ENCODE peak calls at places on chromosomes 5 and 9, in nine cellular contexts. One of them, this sample, is unnamed.

GRCh38 chr5:43251754-43252153 is 59.7 kb downstream of the NIM1K start:
- DNase-seq in AG10803: no peak
- DNase-seq in prostate gland: no peak
- DNase-seq in WTC11: no peak
- DNase-seq in AG09319: no peak
- DNase-seq in AG04449: no peak
- DNase-seq in omental fat pad: no peak
- DNase-seq in A549: no peak
- DNase-seq in WERI-Rb-1: no peak
- DNase-seq in this sample: no peak

GRCh38 chr5:130550553-130550940 is 614.5 kb downstream of the HINT1 start:
- DNase-seq in AG09319: no peak
- DNase-seq in AG10803: no peak
- DNase-seq in AG04449: no peak
- DNase-seq in A549: no peak
- DNase-seq in omental fat pad: no peak
- DNase-seq in WERI-Rb-1: no peak
- DNase-seq in prostate gland: no peak
- DNase-seq in WTC11: no peak
- DNase-seq in this sample: no peak

GRCh38 chr9:93091453-93092081 is 4.5 kb upstream of the CARD19 start:
- DNase-seq in prostate gland: no peak
- DNase-seq in WERI-Rb-1: no peak
- DNase-seq in AG09319: no peak
- DNase-seq in AG10803: peak
- DNase-seq in A549: peak
- DNase-seq in omental fat pad: no peak
- DNase-seq in WTC11: no peak
- DNase-seq in AG04449: peak
- DNase-seq in this sample: peak

GRCh38 chr9:123616707-123617106 is 260.7 kb downstream of the CRB2 start:
- DNase-seq in WTC11: no peak
- DNase-seq in A549: no peak
- DNase-seq in omental fat pad: no peak
- DNase-seq in WERI-Rb-1: no peak
- DNase-seq in AG09319: no peak
- DNase-seq in AG04449: no peak
- DNase-seq in AG10803: no peak
- DNase-seq in prostate gland: no peak
- DNase-seq in this sample: no peak

GRCh38 chr9:4424891-4425290 is 65.4 kb upstream of the SLC1A1 start:
- DNase-seq in A549: no peak
- DNase-seq in WERI-Rb-1: no peak
- DNase-seq in AG10803: no peak
- DNase-seq in WTC11: no peak
- DNase-seq in AG04449: no peak
- DNase-seq in prostate gland: no peak
- DNase-seq in omental fat pad: no peak
- DNase-seq in AG09319: no peak
- DNase-seq in this sample: no peak

GRCh38 chr9:72628191-72628590 is 106.8 kb downstream of the TMC1 start:
- DNase-seq in AG04449: no peak
- DNase-seq in WTC11: no peak
- DNase-seq in WERI-Rb-1: no peak
- DNase-seq in AG09319: no peak
- DNase-seq in A549: no peak
- DNase-seq in prostate gland: no peak
- DNase-seq in AG10803: peak
- DNase-seq in omental fat pad: no peak
- DNase-seq in this sample: no peak

GRCh38 chr5:61051267-61051666 is 106.3 kb downstream of the NDUFAF2 start:
- DNase-seq in WTC11: no peak
- DNase-seq in prostate gland: no peak
- DNase-seq in WERI-Rb-1: no peak
- DNase-seq in A549: no peak
- DNase-seq in AG09319: no peak
- DNase-seq in AG10803: peak
- DNase-seq in AG04449: no peak
- DNase-seq in omental fat pad: no peak
- DNase-seq in this sample: no peak

GRCh38 chr5:5207832-5208231 is 67.7 kb downstream of the ADAMTS16 start:
- DNase-seq in AG10803: no peak
- DNase-seq in WERI-Rb-1: no peak
- DNase-seq in AG04449: no peak
- DNase-seq in WTC11: no peak
- DNase-seq in prostate gland: no peak
- DNase-seq in A549: no peak
- DNase-seq in omental fat pad: no peak
- DNase-seq in AG09319: no peak
- DNase-seq in this sample: no peak

GRCh38 chr5:97998946-97999345 is 774.5 kb upstream of the RGMB start:
- DNase-seq in A549: no peak
- DNase-seq in AG04449: no peak
- DNase-seq in omental fat pad: no peak
- DNase-seq in AG10803: peak
- DNase-seq in WERI-Rb-1: no peak
- DNase-seq in prostate gland: no peak
- DNase-seq in WTC11: no peak
- DNase-seq in AG09319: peak
- DNase-seq in this sample: no peak

GRCh38 chr5:54090495-54091084 is 219.8 kb downstream of the ARL15 start:
- DNase-seq in omental fat pad: no peak
- DNase-seq in WTC11: no peak
- DNase-seq in WERI-Rb-1: no peak
- DNase-seq in prostate gland: no peak
- DNase-seq in AG10803: peak
- DNase-seq in AG04449: peak
- DNase-seq in AG09319: peak
- DNase-seq in A549: peak
- DNase-seq in this sample: no peak

GRCh38 chr5:10793785-10794184 is 32.8 kb upstream of the DAP start:
- DNase-seq in AG10803: no peak
- DNase-seq in prostate gland: no peak
- DNase-seq in WTC11: no peak
- DNase-seq in A549: no peak
- DNase-seq in omental fat pad: no peak
- DNase-seq in AG04449: no peak
- DNase-seq in WERI-Rb-1: no peak
- DNase-seq in AG09319: no peak
- DNase-seq in this sample: no peak
- TF ChIP-seq CTCF in AG10803: no peak
- TF ChIP-seq CTCF in prostate gland: no peak
- TF ChIP-seq CTCF in WTC11: no peak
- TF ChIP-seq CTCF in A549: no peak
- TF ChIP-seq CTCF in omental fat pad: no peak
- TF ChIP-seq CTCF in AG04449: peak
- TF ChIP-seq CTCF in WERI-Rb-1: peak
- TF ChIP-seq CTCF in AG09319: peak
- TF ChIP-seq CTCF in this sample: no peak

DNA sequence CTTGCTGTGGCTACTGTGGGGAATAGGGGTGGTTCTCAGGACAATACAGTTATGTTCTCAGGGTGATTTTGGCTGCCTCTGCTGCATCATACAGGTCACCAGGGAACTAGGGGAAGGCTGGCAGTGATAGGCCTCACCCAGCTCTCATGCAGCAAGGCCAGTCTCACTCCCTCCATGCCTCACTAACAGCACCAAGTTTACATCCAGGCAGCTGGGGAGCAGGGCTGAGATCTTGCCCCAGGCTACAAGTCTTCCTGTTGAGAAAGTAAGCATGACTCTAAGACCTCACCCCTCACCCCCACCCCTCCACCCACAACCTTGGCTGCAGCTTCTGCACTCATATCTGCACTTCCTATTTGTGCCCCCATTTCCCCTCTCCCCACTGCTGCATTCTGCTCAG is 481.2 kb downstream of the ACTL7B start:
- DNase-seq in WERI-Rb-1: no peak
- DNase-seq in AG04449: no peak
- DNase-seq in AG10803: no peak
- DNase-seq in AG09319: no peak
- DNase-seq in WTC11: no peak
- DNase-seq in omental fat pad: no peak
- DNase-seq in prostate gland: no peak
- DNase-seq in A549: no peak
- DNase-seq in this sample: no peak
- TF ChIP-seq CTCF in WERI-Rb-1: no peak
- TF ChIP-seq CTCF in AG04449: no peak
- TF ChIP-seq CTCF in AG10803: no peak
- TF ChIP-seq CTCF in AG09319: no peak
- TF ChIP-seq CTCF in WTC11: no peak
- TF ChIP-seq CTCF in omental fat pad: no peak
- TF ChIP-seq CTCF in prostate gland: no peak
- TF ChIP-seq CTCF in A549: no peak
- TF ChIP-seq CTCF in this sample: no peak

GRCh38 chr5:156582193-156582598 is 255.2 kb downstream of the SGCD start:
- DNase-seq in prostate gland: no peak
- DNase-seq in WERI-Rb-1: no peak
- DNase-seq in WTC11: no peak
- DNase-seq in AG09319: no peak
- DNase-seq in AG04449: no peak
- DNase-seq in AG10803: no peak
- DNase-seq in omental fat pad: no peak
- DNase-seq in A549: no peak
- DNase-seq in this sample: no peak

GRCh38 chr5:156584856-156585255 is 257.9 kb downstream of the SGCD start:
- DNase-seq in WERI-Rb-1: no peak
- DNase-seq in WTC11: no peak
- DNase-seq in prostate gland: no peak
- DNase-seq in AG04449: no peak
- DNase-seq in A549: no peak
- DNase-seq in AG10803: peak
- DNase-seq in AG09319: no peak
- DNase-seq in omental fat pad: no peak
- DNase-seq in this sample: no peak

GRCh38 chr5:156589104-156589858 is 260.8 kb upstream of the PPP1R2B start:
- DNase-seq in AG10803: no peak
- DNase-seq in AG09319: no peak
- DNase-seq in WTC11: no peak
- DNase-seq in AG04449: no peak
- DNase-seq in WERI-Rb-1: no peak
- DNase-seq in omental fat pad: no peak
- DNase-seq in prostate gland: no peak
- DNase-seq in A549: no peak
- DNase-seq in this sample: no peak

GRCh38 chr5:156587012-156587411 is 260.0 kb downstream of the SGCD start:
- DNase-seq in A549: no peak
- DNase-seq in AG10803: no peak
- DNase-seq in prostate gland: no peak
- DNase-seq in AG09319: no peak
- DNase-seq in WTC11: no peak
- DNase-seq in WERI-Rb-1: no peak
- DNase-seq in AG04449: no peak
- DNase-seq in omental fat pad: no peak
- DNase-seq in this sample: no peak

GRCh38 chr5:156585999-156586398 is 259.0 kb downstream of the SGCD start:
- DNase-seq in WTC11: no peak
- DNase-seq in AG10803: no peak
- DNase-seq in omental fat pad: no peak
- DNase-seq in A549: no peak
- DNase-seq in AG04449: no peak
- DNase-seq in AG09319: no peak
- DNase-seq in WERI-Rb-1: no peak
- DNase-seq in prostate gland: no peak
- DNase-seq in this sample: no peak
- TF ChIP-seq CTCF in WTC11: no peak
- TF ChIP-seq CTCF in AG10803: no peak
- TF ChIP-seq CTCF in omental fat pad: no peak
- TF ChIP-seq CTCF in A549: no peak
- TF ChIP-seq CTCF in AG04449: no peak
- TF ChIP-seq CTCF in AG09319: no peak
- TF ChIP-seq CTCF in WERI-Rb-1: no peak
- TF ChIP-seq CTCF in prostate gland: no peak
- TF ChIP-seq CTCF in this sample: no peak

GRCh38 chr5:16737620-16738364 is 121.0 kb upstream of the RETREG1 start:
- DNase-seq in prostate gland: no peak
- DNase-seq in omental fat pad: no peak
- DNase-seq in A549: no peak
- DNase-seq in AG04449: no peak
- DNase-seq in WERI-Rb-1: peak
- DNase-seq in WTC11: peak
- DNase-seq in AG09319: no peak
- DNase-seq in AG10803: no peak
- DNase-seq in this sample: peak

GRCh38 chr5:16740046-16740445 is 123.2 kb upstream of the RETREG1 start:
- DNase-seq in AG09319: no peak
- DNase-seq in prostate gland: no peak
- DNase-seq in A549: no peak
- DNase-seq in WERI-Rb-1: no peak
- DNase-seq in WTC11: no peak
- DNase-seq in AG10803: no peak
- DNase-seq in AG04449: no peak
- DNase-seq in omental fat pad: no peak
- DNase-seq in this sample: no peak

GRCh38 chr5:16742938-16743337 is 126.1 kb upstream of the RETREG1 start:
- DNase-seq in A549: no peak
- DNase-seq in AG10803: no peak
- DNase-seq in AG04449: no peak
- DNase-seq in WERI-Rb-1: no peak
- DNase-seq in AG09319: no peak
- DNase-seq in prostate gland: no peak
- DNase-seq in omental fat pad: no peak
- DNase-seq in WTC11: no peak
- DNase-seq in this sample: no peak

GRCh38 chr5:16740476-16740875 is 123.7 kb upstream of the RETREG1 start:
- DNase-seq in omental fat pad: no peak
- DNase-seq in prostate gland: no peak
- DNase-seq in AG10803: no peak
- DNase-seq in A549: no peak
- DNase-seq in WTC11: no peak
- DNase-seq in AG09319: no peak
- DNase-seq in WERI-Rb-1: no peak
- DNase-seq in AG04449: no peak
- DNase-seq in this sample: peak

DNA sequence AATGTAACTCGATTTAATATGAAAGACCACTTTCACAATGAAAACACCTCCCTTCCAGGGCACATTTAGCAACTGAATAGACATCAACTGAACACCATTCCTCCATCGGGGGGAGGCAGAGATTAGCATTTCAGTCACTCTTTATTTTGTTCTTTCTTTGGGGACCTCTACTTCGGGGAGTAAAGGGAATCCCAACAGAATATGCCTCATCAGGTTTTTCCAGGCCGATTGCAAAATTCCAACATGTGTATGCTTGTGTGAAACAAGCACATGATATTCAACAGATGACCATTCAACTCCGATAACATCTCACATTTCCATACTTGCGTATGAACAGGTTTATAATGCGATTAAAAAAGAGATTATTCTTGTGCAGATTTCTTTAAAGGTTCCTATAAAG is 124.2 kb upstream of the RETREG1 start:
- DNase-seq in A549: no peak
- DNase-seq in AG04449: no peak
- DNase-seq in WTC11: no peak
- DNase-seq in AG09319: no peak
- DNase-seq in omental fat pad: no peak
- DNase-seq in WERI-Rb-1: no peak
- DNase-seq in prostate gland: peak
- DNase-seq in AG10803: peak
- DNase-seq in this sample: no peak
- TF ChIP-seq CTCF in A549: no peak
- TF ChIP-seq CTCF in AG04449: no peak
- TF ChIP-seq CTCF in WTC11: no peak
- TF ChIP-seq CTCF in AG09319: no peak
- TF ChIP-seq CTCF in omental fat pad: no peak
- TF ChIP-seq CTCF in WERI-Rb-1: no peak
- TF ChIP-seq CTCF in prostate gland: no peak
- TF ChIP-seq CTCF in AG10803: no peak
- TF ChIP-seq CTCF in this sample: no peak

GRCh38 chr5:151906246-151906645 is 18.4 kb downstream of the GLRA1 start:
- DNase-seq in AG04449: no peak
- DNase-seq in WERI-Rb-1: no peak
- DNase-seq in A549: no peak
- DNase-seq in prostate gland: no peak
- DNase-seq in omental fat pad: no peak
- DNase-seq in AG09319: no peak
- DNase-seq in WTC11: no peak
- DNase-seq in AG10803: peak
- DNase-seq in this sample: no peak
- TF ChIP-seq CTCF in AG04449: no peak
- TF ChIP-seq CTCF in WERI-Rb-1: no peak
- TF ChIP-seq CTCF in A549: no peak
- TF ChIP-seq CTCF in prostate gland: no peak
- TF ChIP-seq CTCF in omental fat pad: no peak
- TF ChIP-seq CTCF in AG09319: no peak
- TF ChIP-seq CTCF in WTC11: no peak
- TF ChIP-seq CTCF in AG10803: no peak
- TF ChIP-seq CTCF in this sample: no peak